ENCODE peak calls at places on chromosomes 4 and X, in five cellular contexts. R, V, M, C and S are unnamed samples.

GRCh38 chr4:4430492-4431195 is 43.7 kb downstream of the NSG1 start:
- DNase-seq in R (no peak), V (peak; percentile 60), M (no peak), C (no peak), S (no peak)

GRCh38 chr4:115234405-115235093 is 121.1 kb upstream of the NDST4 start:
- DNase-seq in R (no peak), V (no peak), M (no peak), C (no peak), S (no peak)

GRCh38 chr4:120835342-120835741 is 87.2 kb downstream of the PRDM5 start:
- DNase-seq in R (no peak), V (no peak), M (no peak), C (no peak), S (no peak)

GRCh38 chr4:140743194-140743931 is 12.8 kb downstream of the TBC1D9 start:
- DNase-seq in R (no peak), V (no peak), M (no peak), C (peak; percentile 34), S (no peak)

GRCh38 chr4:169139013-169139412 is 129.0 kb upstream of the CBR4 start:
- DNase-seq in R (no peak), V (no peak), M (no peak), C (no peak), S (no peak)

GRCh38 chrX:132501606-132502005 is 12.8 kb upstream of the MBNL3 start:
- DNase-seq in R (no peak), V (no peak), M (no peak), C (no peak), S (no peak)

GRCh38 chr4:145347684-145348083 is 134.0 kb upstream of the SMAD1 start:
- DNase-seq in R (no peak), V (no peak), M (no peak), C (no peak), S (no peak)

GRCh38 chr4:144709793-144710525 is 64.0 kb downstream of the HHIP start:
- DNase-seq in R (no peak), V (no peak), M (no peak), C (peak; percentile 23), S (no peak)

GRCh38 chr4:38334791-38335190 is 329.2 kb upstream of the KLF3 start:
- DNase-seq in R (no peak), V (no peak), M (no peak), C (no peak), S (no peak)

GRCh38 chr4:15003891-15004700 is 1.8 kb downstream of the CPEB2 start:
- DNase-seq in R (peak; percentile 77), V (peak; percentile 68), M (peak; percentile 94), C (peak; percentile 45), S (peak; percentile 72)

GRCh38 chrX:39808471-39808917 is 289.3 kb downstream of the BCOR start:
- DNase-seq in R (no peak), V (no peak), M (no peak), C (no peak), S (no peak)

GRCh38 chrX:48531359-48531954 is 8.1 kb upstream of the TBC1D25 start:
- DNase-seq in R (no peak), V (no peak), M (no peak), C (no peak), S (peak; percentile 34)

GRCh38 chr4:58265734-58266133 is 1155.5 kb upstream of the IGFBP7 start:
- DNase-seq in R (no peak), V (no peak), M (no peak), C (no peak), S (no peak)

GRCh38 chrX:14243823-14244222 is 214.1 kb upstream of the GEMIN8 start:
- DNase-seq in R (peak; percentile 44), V (no peak), M (peak; percentile 51), C (no peak), S (no peak)

GRCh38 chr4:112536123-112536522 is 20.1 kb upstream of the NEUROG2 start:
- DNase-seq in R (no peak), V (no peak), M (no peak), C (no peak), S (no peak)

GRCh38 chr4:10083861-10084641 is 32.5 kb downstream of the WDR1 start:
- DNase-seq in R (peak; percentile 55), V (peak; percentile 35), M (no peak), C (peak; percentile 7), S (peak; percentile 63)

GRCh38 chr4:76905521-76905920 is 7.6 kb upstream of the SOWAHB start:
- DNase-seq in R (no peak), V (no peak), M (no peak), C (no peak), S (no peak)

GRCh38 chr4:163681208-163681821 is 186.8 kb downstream of the TMA16 start:
- DNase-seq in R (no peak), V (no peak), M (no peak), C (no peak), S (no peak)

DNA sequence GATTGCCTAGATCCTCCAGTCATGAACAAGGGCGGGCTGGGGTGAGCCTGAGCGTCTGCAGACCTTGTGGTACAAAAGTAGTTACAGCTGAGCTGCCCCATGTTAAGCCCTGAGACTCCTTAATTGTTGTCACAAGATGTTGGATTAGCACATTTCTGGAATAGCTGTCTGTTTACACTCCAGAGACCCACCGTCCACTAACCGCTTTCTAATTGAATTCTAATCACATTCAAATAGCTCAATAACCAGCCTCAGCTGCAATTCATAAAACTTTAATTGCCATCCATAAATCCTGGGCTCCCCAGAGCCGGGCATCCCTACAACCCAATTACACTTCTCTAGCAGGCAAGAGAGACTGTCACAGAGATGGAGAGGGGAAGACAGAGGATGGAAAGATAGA is 1.6 kb upstream of the GSX2 start:
- DNase-seq in R (no peak), V (no peak), M (no peak), C (no peak), S (no peak)
- H3K27me3 ChIP-seq in R (peaks cover 100% of the 10 kb centered on the region), V (no peaks in the 10 kb centered on the region), M (peaks cover 91% of the 10 kb centered on the region), C (peaks cover 100% of the 10 kb centered on the region), S (peaks cover 97% of the 10 kb centered on the region)

DNA sequence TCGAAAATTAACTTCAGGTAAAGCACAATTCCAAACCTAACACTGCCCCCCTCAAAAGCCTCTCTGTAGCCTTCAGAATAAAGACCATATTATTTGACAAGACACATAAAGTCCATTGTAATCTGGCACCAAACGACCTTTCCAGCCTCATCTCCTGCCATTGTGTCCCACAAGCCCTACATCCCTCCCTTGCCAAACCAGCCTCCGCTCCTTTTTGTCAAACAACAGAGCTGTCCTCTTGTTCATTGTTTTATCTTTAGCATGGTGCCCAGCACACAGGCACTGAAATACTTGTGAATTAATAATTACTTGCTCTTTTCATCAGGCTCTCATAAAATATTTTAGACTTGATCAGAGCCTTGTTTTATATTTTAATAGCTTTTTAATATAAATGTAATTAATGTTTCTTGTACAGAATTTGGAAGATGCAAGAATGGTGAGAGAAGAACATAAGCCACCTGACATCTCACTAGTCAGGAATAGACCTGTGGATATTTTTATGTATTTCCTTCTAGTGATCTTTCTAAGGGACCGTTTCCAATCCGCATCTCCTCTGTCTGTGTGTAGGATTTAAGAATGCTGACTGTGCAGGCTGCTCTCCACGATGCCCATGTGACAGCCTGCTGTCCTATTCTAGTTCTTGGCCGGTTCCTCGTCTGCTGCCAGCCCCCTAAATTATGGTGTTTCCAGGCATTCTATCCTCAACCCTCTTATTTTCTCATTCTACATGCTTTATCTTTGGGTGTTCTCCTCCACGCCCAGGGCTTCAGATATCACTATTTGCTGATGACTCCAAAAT is 3.0 kb upstream of the IRF2 start:
- DNase-seq in R (no peak), V (no peak), M (no peak), C (no peak), S (no peak)
- H3K4me3 ChIP-seq in R (no peak overlapping the region), V (no peak overlapping the region), M (no peak overlapping the region), C (no peak overlapping the region), S (no peak overlapping the region)

DNA sequence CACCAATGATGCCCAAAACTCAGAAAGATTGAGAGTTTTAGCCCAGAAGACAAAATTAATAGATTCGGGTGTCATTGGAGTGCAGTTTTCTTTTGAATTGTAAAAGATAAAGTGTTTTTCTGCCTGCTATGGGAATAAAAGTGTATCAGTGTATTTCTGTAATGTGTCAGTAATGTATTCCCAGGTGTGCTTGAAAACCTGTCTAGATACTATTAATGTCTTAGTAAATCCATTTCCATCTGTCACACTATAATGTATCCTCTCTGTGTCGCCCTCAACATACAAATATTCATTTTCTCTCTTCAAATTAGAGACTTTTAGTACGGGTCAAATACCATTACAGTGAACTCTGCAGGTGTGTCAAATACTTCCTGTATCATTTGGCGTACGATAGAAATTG is 43.5 kb upstream of the ARX start:
- DNase-seq in R (no peak), V (no peak), M (no peak), C (no peak), S (no peak)
- TF ChIP-seq EP300 in R (no peak), V (no peak), M (no peak), C (no peak), S (no peak)

DNA sequence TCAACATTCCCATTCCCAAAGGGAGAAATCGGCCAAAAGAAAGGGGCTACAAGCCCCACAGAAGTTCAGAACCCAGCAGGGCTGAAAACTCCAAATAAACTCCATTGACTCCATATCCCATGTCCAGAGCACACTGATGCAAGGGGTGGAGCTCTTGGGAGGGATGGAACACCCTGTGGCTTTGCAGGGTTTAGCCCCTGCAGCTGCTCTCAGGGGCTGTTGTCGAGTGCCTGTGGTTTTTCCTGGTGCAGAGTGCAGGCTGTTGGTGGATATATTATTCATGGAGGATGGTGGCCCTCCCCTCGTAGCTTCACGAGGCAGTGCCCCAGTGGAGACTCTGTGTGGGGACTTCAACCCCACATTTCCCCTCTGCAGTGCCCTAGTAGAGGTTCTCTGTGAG is 53.7 kb downstream of the PDGFRA start:
- DNase-seq in R (no peak), V (no peak), M (no peak), C (no peak), S (no peak)
- H3K27me3 ChIP-seq in R (no peaks in the 10 kb centered on the region), V (no peaks in the 10 kb centered on the region), M (no peaks in the 10 kb centered on the region), C (no peaks in the 10 kb centered on the region), S (no peaks in the 10 kb centered on the region)

DNA sequence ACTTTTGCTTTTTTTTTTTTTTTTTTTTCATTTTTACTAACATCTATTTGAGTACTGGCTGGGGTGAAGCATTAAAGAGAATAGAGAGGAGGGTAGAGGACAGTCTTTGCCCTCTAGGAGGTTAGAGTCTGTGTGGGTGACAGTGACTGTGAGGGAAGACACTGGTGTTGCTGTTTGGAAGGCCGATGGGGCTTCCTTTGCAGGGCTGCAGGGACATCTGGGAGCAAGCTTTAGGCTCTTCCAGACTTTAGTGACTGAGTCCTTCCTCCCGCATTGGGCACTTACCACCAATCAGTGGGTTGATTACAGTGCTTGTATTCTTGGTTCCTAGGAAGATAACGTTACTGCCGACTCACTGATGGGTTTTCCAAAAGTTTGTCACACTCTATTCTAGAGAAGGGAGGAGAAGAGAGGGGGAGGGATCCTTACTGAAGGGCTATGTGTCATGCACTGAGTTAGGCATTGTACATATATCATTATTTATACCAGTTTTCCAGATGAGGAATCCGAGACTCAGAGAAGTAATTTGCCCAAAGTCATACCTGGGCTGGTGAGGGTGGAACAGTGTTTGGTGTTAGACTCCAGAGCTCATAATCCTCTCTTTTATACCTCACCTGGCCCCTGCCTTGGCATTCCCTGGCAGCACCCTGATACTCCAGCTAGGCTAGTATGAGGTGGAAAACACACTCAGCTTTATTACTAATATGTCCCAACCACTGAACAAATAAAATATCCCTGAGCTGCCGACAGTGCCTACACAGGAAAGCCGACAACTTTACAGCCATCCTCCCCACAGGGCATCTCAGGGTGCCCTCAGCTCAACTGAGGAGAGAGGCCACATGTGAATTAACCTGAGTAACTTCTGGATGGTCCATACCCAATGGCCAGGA is 3.8 kb downstream of the CHST7 start:
- DNase-seq in R (no peak), V (no peak), M (no peak), C (no peak), S (no peak)
- H3K4me3 ChIP-seq in R (peak overlapping the region; percentile 61), V (peak overlapping the region; percentile 12), M (no peak overlapping the region), C (no peak overlapping the region), S (no peak overlapping the region)

GRCh38 chr4:80005863-80006262 is 67.2 kb downstream of the ANTXR2 start:
- DNase-seq in R (no peak), V (no peak), M (no peak), C (no peak), S (no peak)
- TF ChIP-seq EP300 in R (no peak), V (no peak), M (no peak), C (no peak), S (no peak)

GRCh38 chrX:70445197-70445656 is 592 bp downstream of the DLG3 start:
- DNase-seq in R (no peak), V (no peak), M (peak; percentile 73), C (no peak), S (no peak)
- H3K27me3 ChIP-seq in R (peaks cover 20% of the 10 kb centered on the region), V (no peaks in the 10 kb centered on the region), M (peaks cover 8% of the 10 kb centered on the region), C (peaks cover 20% of the 10 kb centered on the region), S (peaks cover 9% of the 10 kb centered on the region)